ENCODE peak calls at places on chromosomes 12 and 14, in seven cellular contexts. M, O, W, Q, R, K and X are unnamed samples.

GRCh38 chr12:51028811-51029146 is 2.6 kb upstream of the SLC11A2 start:
- DNase-seq in Q (no peak), K (no peak), O (peak; percentile 18), M (peak; percentile 28), W (no peak), R (no peak), X (no peak)

GRCh38 chr14:105151838-105152793 is 16.5 kb downstream of the JAG2 start:
- DNase-seq in O (no peak), W (no peak), R (peak; percentile 74), Q (no peak), K (no peak), M (no peak), X (no peak)

GRCh38 chr12:82708507-82708906 is 21.8 kb downstream of the TMTC2 start:
- DNase-seq in K (peak; percentile 93), Q (no peak), W (no peak), R (no peak), O (peak; percentile 61), M (no peak), X (no peak)

GRCh38 chr12:65565601-65566560 is 258.4 kb upstream of the HMGA2 start:
- DNase-seq in O (peak; percentile 96), M (peak; percentile 91), W (peak; percentile 98), R (no peak), Q (no peak), K (no peak), X (peak; percentile 98)

GRCh38 chr14:98791661-98792060 is 480.3 kb downstream of the BCL11B start:
- DNase-seq in W (no peak), Q (no peak), M (no peak), O (no peak), R (no peak), K (no peak), X (no peak)

GRCh38 chr14:66017960-66018359 is 468.2 kb upstream of the CCDC196 start:
- DNase-seq in Q (no peak), O (no peak), R (no peak), M (no peak), K (no peak), W (no peak), X (no peak)

GRCh38 chr12:77925536-77926108 is 94.9 kb downstream of the NAV3 start:
- DNase-seq in Q (peak; percentile 94), M (peak; percentile 89), W (peak; percentile 97), R (peak; percentile 24), K (peak; percentile 88), O (peak; percentile 97), X (peak; percentile 94)

GRCh38 chr14:93693914-93694313 is 94.4 kb downstream of the PRIMA1 start:
- DNase-seq in O (no peak), K (no peak), R (no peak), Q (no peak), M (no peak), W (no peak), X (no peak)

GRCh38 chr12:56781726-56782125 is 18.6 kb downstream of the HSD17B6 start:
- DNase-seq in O (no peak), Q (no peak), M (no peak), W (no peak), K (no peak), R (no peak), X (no peak)

GRCh38 chr14:22422238-22422637 is 166.8 kb downstream of the DAD1 start:
- DNase-seq in O (no peak), W (no peak), K (no peak), M (no peak), R (no peak), Q (no peak), X (no peak)

GRCh38 chr12:111154180-111154579 is 214.7 kb downstream of the PHETA1 start:
- DNase-seq in M (peak; percentile 2), O (no peak), K (no peak), R (no peak), Q (no peak), W (no peak), X (no peak)

GRCh38 chr12:93103154-93103553 is 174.1 kb upstream of the EEA1 start:
- DNase-seq in M (no peak), R (no peak), K (peak; percentile 88), Q (no peak), W (no peak), O (no peak), X (no peak)

GRCh38 chr12:51442324-51442723 is 17.7 kb downstream of the SLC4A8 start:
- DNase-seq in M (peak; percentile 70), K (no peak), Q (no peak), O (peak; percentile 15), W (peak; percentile 7), R (no peak), X (no peak)

GRCh38 chr12:57810450-57810849 is 8.1 kb downstream of the AVIL start:
- DNase-seq in O (peak; percentile 57), W (no peak), M (no peak), Q (no peak), R (no peak), K (no peak), X (no peak)

GRCh38 chr12:114888458-114888857 is 204.5 kb upstream of the TBX3 start:
- DNase-seq in K (no peak), R (no peak), W (peak; percentile 43), O (peak; percentile 33), Q (no peak), M (peak; percentile 70), X (no peak)

GRCh38 chr12:50132505-50133135 is 20.6 kb downstream of the COX14 start:
- DNase-seq in Q (peak; percentile 15), W (no peak), R (no peak), M (no peak), O (peak; percentile 71), K (no peak), X (no peak)

GRCh38 chr14:93903342-93904184 is 23.6 kb upstream of the FAM181A start:
- DNase-seq in W (no peak), R (no peak), K (no peak), Q (no peak), M (no peak), O (no peak), X (no peak)

GRCh38 chr12:197347-197746 is 16.6 kb downstream of the SLC6A12 start:
- DNase-seq in Q (no peak), W (no peak), K (no peak), R (peak; percentile 8), O (no peak), M (no peak), X (no peak)

GRCh38 chr12:99767809-99768208 is 120.3 kb downstream of the GARIN6 start:
- DNase-seq in O (peak; percentile 40), W (no peak), R (no peak), Q (peak; percentile 43), M (no peak), K (no peak), X (no peak)

GRCh38 chr12:54991161-54991991 is 6.8 kb upstream of the TESPA1 start:
- DNase-seq in K (no peak), Q (peak; percentile 52), W (no peak), O (no peak), R (no peak), M (no peak), X (no peak)

GRCh38 chr12:106865685-106866084 is 90.0 kb upstream of the TMEM263 start:
- DNase-seq in O (no peak), R (no peak), K (no peak), M (no peak), W (no peak), Q (no peak), X (no peak)

GRCh38 chr14:56282179-56282578 is 164.0 kb downstream of the PELI2 start:
- DNase-seq in O (no peak), K (no peak), R (no peak), M (no peak), Q (no peak), W (no peak), X (no peak)

GRCh38 chr14:55399912-55400311 is 11.7 kb downstream of the ATG14 start:
- DNase-seq in W (peak; percentile 16), R (no peak), O (no peak), M (no peak), K (no peak), Q (no peak), X (no peak)

GRCh38 chr14:88468396-88468795 is 82.9 kb downstream of the SPATA7 start:
- DNase-seq in W (peak; percentile 38), K (no peak), Q (no peak), M (peak; percentile 53), O (peak; percentile 34), R (no peak), X (peak; percentile 69)

GRCh38 chr12:45303955-45304354 is 88.1 kb downstream of the ANO6 start:
- DNase-seq in Q (no peak), M (no peak), R (no peak), W (no peak), O (peak; percentile 30), K (no peak), X (no peak)

GRCh38 chr12:54356228-54356627 is 8.1 kb downstream of the GPR84 start:
- DNase-seq in W (no peak), O (no peak), R (no peak), M (no peak), Q (no peak), K (no peak), X (no peak)

GRCh38 chr14:106691601-106692291 is 1165.4 kb downstream of the TMEM121 start:
- DNase-seq in W (no peak), K (no peak), R (peak; percentile 58), Q (peak; percentile 87), M (no peak), O (no peak), X (no peak)

GRCh38 chr12:75623631-75624118 is 112.3 kb upstream of the KRR1 start:
- DNase-seq in M (peak; percentile 73), K (no peak), R (no peak), O (peak; percentile 68), Q (no peak), W (peak; percentile 40), X (no peak)
- TF ChIP-seq CTCF in M (peak; percentile 18), K (no peak), R (no peak), O (peak; percentile 35), Q (no peak), W (peak; percentile 49), X (peak; percentile 9)

GRCh38 chr12:30323008-30323407 is 372.7 kb downstream of the IPO8 start:
- DNase-seq in Q (no peak), K (no peak), M (no peak), R (no peak), W (no peak), O (peak; percentile 12), X (no peak)

GRCh38 chr12:30314506-30315100 is 381.1 kb downstream of the IPO8 start:
- DNase-seq in M (no peak), Q (no peak), O (no peak), W (no peak), R (no peak), K (no peak), X (no peak)

GRCh38 chr12:30320561-30320960 is 375.1 kb downstream of the IPO8 start:
- DNase-seq in Q (no peak), R (no peak), W (no peak), K (no peak), M (no peak), O (no peak), X (no peak)
- TF ChIP-seq CTCF in Q (no peak), R (no peak), W (no peak), K (no peak), M (no peak), O (no peak), X (no peak)

DNA sequence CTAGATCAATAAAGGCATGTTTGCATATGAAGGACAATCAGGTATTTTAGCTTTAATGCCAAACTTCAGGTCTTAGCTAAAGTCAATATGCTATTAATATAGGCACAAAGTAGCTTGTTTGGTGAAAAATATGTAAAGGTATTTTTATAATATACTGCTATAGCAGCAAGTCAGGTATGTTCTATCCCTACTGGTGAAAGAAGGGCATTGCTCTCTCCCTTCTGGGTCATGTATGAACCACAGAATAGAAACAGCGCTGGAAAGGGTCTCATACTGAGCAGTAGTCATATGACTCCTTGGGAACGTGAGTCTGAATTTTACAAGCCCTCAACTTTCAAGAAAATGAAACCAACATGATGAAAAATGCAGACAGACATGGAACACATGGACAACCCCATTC is 314.6 kb downstream of the GRIN2B start:
- DNase-seq in Q (no peak), M (no peak), W (no peak), K (no peak), O (no peak), R (no peak), X (no peak)
- TF ChIP-seq CTCF in Q (no peak), M (no peak), W (no peak), K (no peak), O (no peak), R (no peak), X (no peak)

GRCh38 chr12:121209221-121209620 is 708 bp upstream of the P2RX4 start:
- DNase-seq in W (no peak), O (no peak), Q (no peak), M (no peak), K (no peak), R (peak; percentile 68), X (no peak)
- TF ChIP-seq CTCF in W (no peak), O (no peak), Q (no peak), M (no peak), K (no peak), R (no peak), X (no peak)